ENCODE peak calls at places on chromosomes 3 and 15, in eight cellular contexts. R is HFF-Myc, Y is M059J, P is endothelial cell of umbilical vein, K is ureter, X is NCI-H69, W is NCI-H1092 treated with DMSO at 0.1 percent for 48 hours, O is midbrain. A is an unnamed sample.

GRCh38 chr3:152376351-152377183 is 107.8 kb downstream of the MBNL1 start:
- DNase-seq in R (no peak), Y (no peak), P (peak), K (no peak), X (no peak), W (no peak), O (no peak), A (no peak)

GRCh38 chr15:44810237-44810636 is 73.9 kb downstream of the TRIM69 start:
- DNase-seq in R (no peak), Y (no peak), P (no peak), K (no peak), X (no peak), W (peak), O (no peak), A (no peak)

GRCh38 chr15:61327019-61327631 is 98.0 kb upstream of the RORA start:
- DNase-seq in R (no peak), Y (no peak), P (no peak), K (no peak), X (peak), W (peak), O (no peak), A (no peak)

GRCh38 chr15:51341366-51342248 is at the start of gene GLDN:
- DNase-seq in R (no peak), Y (peak), P (no peak), K (no peak), X (peak), W (peak), O (peak), A (no peak)

GRCh38 chr15:73936181-73936580 is 9.9 kb downstream of the LOXL1 start:
- DNase-seq in R (no peak), Y (no peak), P (no peak), K (peak), X (peak), W (no peak), O (peak), A (no peak)

GRCh38 chr3:11523793-11524160 is 119.9 kb downstream of the VGLL4 start:
- DNase-seq in R (no peak), Y (peak), P (no peak), K (no peak), X (peak), W (no peak), O (no peak), A (no peak)

GRCh38 chr15:99450896-99451358 is 114.9 kb upstream of the MEF2A start:
- DNase-seq in R (no peak), Y (no peak), P (peak), K (peak), X (peak), W (no peak), O (peak), A (no peak)

GRCh38 chr15:91426412-91426811 is 326.4 kb downstream of the SV2B start:
- DNase-seq in R (no peak), Y (peak), P (no peak), K (no peak), X (no peak), W (no peak), O (no peak), A (no peak)

GRCh38 chr15:80228959-80229610 is 22.9 kb downstream of the CTXND1 start:
- DNase-seq in R (no peak), Y (peak), P (no peak), K (no peak), X (no peak), W (no peak), O (no peak), A (no peak)

GRCh38 chr3:118810499-118811035 is 224.1 kb downstream of the IGSF11 start:
- DNase-seq in R (no peak), Y (peak), P (no peak), K (no peak), X (no peak), W (no peak), O (no peak), A (no peak)

GRCh38 chr15:42736178-42736792 is 643 bp downstream of the CDAN1 start:
- DNase-seq in R (no peak), Y (peak), P (peak), K (no peak), X (peak), W (no peak), O (no peak), A (no peak)

GRCh38 chr15:51244366-51244977 is 93.9 kb downstream of the CYP19A1 start:
- DNase-seq in R (no peak), Y (no peak), P (no peak), K (no peak), X (no peak), W (no peak), O (no peak), A (no peak)

GRCh38 chr15:60548101-60548500 is 69.2 kb upstream of the ICE2 start:
- DNase-seq in R (no peak), Y (no peak), P (no peak), K (no peak), X (no peak), W (no peak), O (no peak), A (no peak)

GRCh38 chr3:133895208-133896001 is at the start of gene RAB6B:
- DNase-seq in R (no peak), Y (peak), P (peak), K (no peak), X (peak), W (peak), O (peak), A (peak)

GRCh38 chr3:124557433-124558232 is 172.6 kb upstream of the UMPS start:
- DNase-seq in R (no peak), Y (peak), P (peak), K (no peak), X (peak), W (peak), O (no peak), A (peak)

GRCh38 chr3:154552338-154552737 is 122.3 kb upstream of the GPR149 start:
- DNase-seq in R (no peak), Y (no peak), P (no peak), K (no peak), X (peak), W (no peak), O (no peak), A (no peak)

GRCh38 chr3:98545940-98546339 is 14.2 kb downstream of the GPR15 start:
- DNase-seq in R (no peak), Y (peak), P (no peak), K (no peak), X (no peak), W (no peak), O (no peak), A (no peak)

GRCh38 chr3:65194044-65194714 is 506.4 kb upstream of the ADAMTS9 start:
- DNase-seq in R (no peak), Y (no peak), P (no peak), K (no peak), X (no peak), W (no peak), O (no peak), A (no peak)

GRCh38 chr3:183816681-183817080 is 8.7 kb downstream of the MAP6D1 start:
- DNase-seq in R (no peak), Y (no peak), P (no peak), K (no peak), X (no peak), W (no peak), O (no peak), A (no peak)

GRCh38 chr15:67146214-67146613 is 80.8 kb downstream of the SMAD3 start:
- DNase-seq in R (no peak), Y (peak), P (peak), K (peak), X (peak), W (peak), O (no peak), A (no peak)

A was measured in GM04504.